ENCODE peak calls at places on chromosomes 1 and 21, in seven cellular contexts. H is left ventricle myocardium inferior; U is iPS-NIHi11; S is activated naive CD4-positive, alpha-beta T cell treated with anti-CD3 and anti-CD28 coated beads, Interleukin-2, amount 50 U/mL, for 72 hours; I is GM23248; V is NCI-H345; E is breast epithelium. Q is an unnamed sample.

GRCh38 chr21:27425574-27425973 is 458.7 kb upstream of the ADAMTS5 start:
- DNase-seq in H (no peak), U (no peak), S (no peak), I (peak), V (no peak), E (no peak), Q (no peak)

GRCh38 chr21:44931137-44931500 is 8.7 kb upstream of the SLX9 start:
- DNase-seq in H (peak), U (no peak), S (no peak), I (peak), V (peak), E (no peak), Q (no peak)

GRCh38 chr1:228900099-228900965 is 165.1 kb downstream of the RHOU start:
- DNase-seq in H (peak), U (no peak), S (no peak), I (no peak), V (no peak), E (no peak), Q (no peak)

GRCh38 chr21:36169465-36170128 is 13.0 kb downstream of the DOP1B start:
- DNase-seq in H (peak), U (no peak), S (no peak), I (no peak), V (no peak), E (no peak), Q (no peak)

GRCh38 chr1:3671371-3672180 is 19.3 kb downstream of the TP73 start:
- DNase-seq in H (peak), U (no peak), S (no peak), I (no peak), V (peak), E (no peak), Q (no peak)

GRCh38 chr21:19557046-19557445 is 1153.5 kb upstream of the TMPRSS15 start:
- DNase-seq in H (no peak), U (no peak), S (no peak), I (no peak), V (no peak), E (no peak), Q (no peak)

GRCh38 chr1:223682502-223682901 is 17.0 kb upstream of the CAPN8 start:
- DNase-seq in H (no peak), U (no peak), S (no peak), I (peak), V (no peak), E (no peak), Q (no peak)

GRCh38 chr1:212712451-212713303 is 13.0 kb upstream of the BATF3 start:
- DNase-seq in H (no peak), U (no peak), S (no peak), I (peak), V (no peak), E (no peak), Q (no peak)

GRCh38 chr1:28193701-28194161 is 17.2 kb upstream of the PTAFR start:
- DNase-seq in H (no peak), U (peak), S (no peak), I (no peak), V (no peak), E (no peak), Q (no peak)

GRCh38 chr1:18575620-18576019 is 55.0 kb upstream of the PAX7 start:
- DNase-seq in H (peak), U (peak), S (no peak), I (peak), V (peak), E (no peak), Q (no peak)

GRCh38 chr1:65198095-65198494 is 50.1 kb downstream of the AK4 start:
- DNase-seq in H (no peak), U (no peak), S (no peak), I (peak), V (no peak), E (no peak), Q (no peak)

GRCh38 chr1:15158506-15159165 is 5.1 kb downstream of the TMEM51 start:
- DNase-seq in H (no peak), U (no peak), S (no peak), I (peak), V (no peak), E (no peak), Q (no peak)

GRCh38 chr1:93746009-93746408 is 64.4 kb upstream of the BCAR3 start:
- DNase-seq in H (no peak), U (no peak), S (no peak), I (no peak), V (no peak), E (no peak), Q (no peak)

GRCh38 chr1:19738669-19739068 is 61.0 kb downstream of the TMCO4 start:
- DNase-seq in H (no peak), U (no peak), S (no peak), I (no peak), V (no peak), E (no peak), Q (no peak)

GRCh38 chr1:43779805-43780403 is 72.6 kb downstream of the ST3GAL3 start:
- DNase-seq in H (no peak), U (no peak), S (no peak), I (no peak), V (no peak), E (no peak), Q (no peak)

GRCh38 chr1:3174487-3175247 is 105.7 kb downstream of the PRDM16 start:
- DNase-seq in H (peak), U (no peak), S (no peak), I (peak), V (no peak), E (peak), Q (no peak)

GRCh38 chr1:117676615-117677130 is 70.8 kb downstream of the TENT5C start:
- DNase-seq in H (no peak), U (no peak), S (no peak), I (no peak), V (no peak), E (no peak), Q (no peak)

GRCh38 chr1:151867321-151867720 is 13.8 kb upstream of the THEM5 start:
- DNase-seq in H (no peak), U (no peak), S (no peak), I (peak), V (no peak), E (no peak), Q (no peak)

GRCh38 chr1:181097242-181097641 is 8.7 kb downstream of the IER5 start:
- DNase-seq in H (no peak), U (no peak), S (no peak), I (peak), V (peak), E (no peak), Q (no peak)

GRCh38 chr1:235708390-235708962 is 58.9 kb upstream of the GNG4 start:
- DNase-seq in H (no peak), U (no peak), S (no peak), I (peak), V (no peak), E (no peak), Q (no peak)

GRCh38 chr1:206953126-206953525 is 6.9 kb upstream of the PIGR start:
- DNase-seq in H (no peak), U (no peak), S (no peak), I (no peak), V (no peak), E (no peak), Q (no peak)

GRCh38 chr21:46183910-46184624 is at the start of gene SPATC1L:
- DNase-seq in H (peak), U (peak), S (peak), I (peak), V (peak), E (no peak), Q (no peak)

GRCh38 chr1:179709841-179710329 is 33.2 kb upstream of the FAM163A start:
- DNase-seq in H (peak), U (no peak), S (no peak), I (peak), V (no peak), E (no peak), Q (no peak)

GRCh38 chr1:169102567-169102966 is 3.9 kb upstream of the ATP1B1 start:
- DNase-seq in H (no peak), U (peak), S (no peak), I (peak), V (peak), E (no peak), Q (no peak)

GRCh38 chr1:18927082-18927653 is 24.8 kb upstream of the ALDH4A1 start:
- DNase-seq in H (no peak), U (no peak), S (peak), I (no peak), V (no peak), E (no peak), Q (no peak)

GRCh38 chr1:176876966-176877515 is 287.5 kb downstream of the ASTN1 start:
- DNase-seq in H (no peak), U (no peak), S (no peak), I (no peak), V (no peak), E (no peak), Q (no peak)

GRCh38 chr1:26045712-26046312 is at the start of gene SLC30A2:
- DNase-seq in H (no peak), U (peak), S (no peak), I (peak), V (no peak), E (no peak), Q (no peak)

GRCh38 chr1:18972531-18972930 is 16.1 kb upstream of the IFFO2 start:
- DNase-seq in H (no peak), U (no peak), S (no peak), I (peak), V (no peak), E (no peak), Q (no peak)

GRCh38 chr1:180234369-180235076 is 4.5 kb downstream of the LHX4 start:
- DNase-seq in H (no peak), U (no peak), S (peak), I (no peak), V (no peak), E (no peak), Q (no peak)

Q was measured in NCI-H1048.